ENCODE peak calls at places on chromosome 14, in five cellular contexts. V is iPS DF 6.9, H is Right ventricle myocardium superior, L is left cardiac atrium, B is body of pancreas. E is an unnamed sample.

GRCh38 chr14:69079747-69080146 is 73.2 kb downstream of the DCAF5 start:
- DNase-seq in V (no peak), H (no peak), L (no peak), B (no peak), E (no peak)

GRCh38 chr14:98229676-98230366 is 1042.2 kb downstream of the BCL11B start:
- DNase-seq in V (no peak), H (no peak), L (no peak), B (no peak), E (no peak)

GRCh38 chr14:61460853-61461611 is 139.7 kb downstream of the PRKCH start:
- DNase-seq in V (no peak), H (no peak), L (no peak), B (no peak), E (no peak)

GRCh38 chr14:95507174-95507573 is 9.3 kb downstream of the SYNE3 start:
- DNase-seq in V (no peak), H (peak), L (peak), B (peak), E (peak)

GRCh38 chr14:104800600-104801283 is at the start of gene ZBTB42:
- DNase-seq in V (no peak), H (peak), L (peak), B (peak), E (no peak)

GRCh38 chr14:37652042-37652441 is 56.6 kb downstream of the TTC6 start:
- DNase-seq in V (no peak), H (no peak), L (no peak), B (no peak), E (no peak)

GRCh38 chr14:93304771-93305170 is 28.1 kb downstream of the BTBD7 start:
- DNase-seq in V (no peak), H (no peak), L (no peak), B (no peak), E (no peak)

GRCh38 chr14:99724196-99724891 is 40.2 kb downstream of the CYP46A1 start:
- DNase-seq in V (no peak), H (no peak), L (no peak), B (no peak), E (no peak)

GRCh38 chr14:98345186-98345585 is 926.8 kb downstream of the BCL11B start:
- DNase-seq in V (no peak), H (no peak), L (no peak), B (no peak), E (no peak)

GRCh38 chr14:50530794-50531193 is 1.6 kb downstream of the MAP4K5 start:
- DNase-seq in V (no peak), H (no peak), L (no peak), B (no peak), E (no peak)

GRCh38 chr14:67359319-67359774 is 257 bp downstream of the ATP6V1D start:
- DNase-seq in V (no peak), H (peak), L (peak), B (peak), E (peak)

GRCh38 chr14:94042433-94043091 is 16.4 kb downstream of the OTUB2 start:
- DNase-seq in V (no peak), H (no peak), L (no peak), B (no peak), E (no peak)

GRCh38 chr14:106845286-106846087 is 1319.1 kb downstream of the TMEM121 start:
- DNase-seq in V (no peak), H (no peak), L (no peak), B (peak), E (no peak)

GRCh38 chr14:22819191-22819988 is 4.2 kb upstream of the SLC7A7 start:
- DNase-seq in V (no peak), H (peak), L (peak), B (peak), E (peak)

GRCh38 chr14:68627050-68627867 is 165.6 kb downstream of the ZFP36L1 start:
- DNase-seq in V (no peak), H (no peak), L (no peak), B (peak), E (peak)

GRCh38 chr14:99595034-99595433 is 9.0 kb downstream of the CCDC85C start:
- DNase-seq in V (no peak), H (no peak), L (no peak), B (no peak), E (no peak)

E was measured in heart right ventricle.